ENCODE peak calls at places on chromosomes 6 and 20, in ten cellular contexts. D is ascending aorta, K is kidney, C is fibroblast of lung, U is neural progenitor cell, Y is psoas muscle, F is mucosa of descending colon, I is Peyer's patch, V is cardiac muscle cell, Z is prostate gland. O is an unnamed sample. For H3K36me3, the result is how much of the 10 kb centered on the place peaks cover.

GRCh38 chr6:167091149-167092107 is 31.5 kb upstream of the CCR6 start:
- DNase-seq in D (no peak), K (no peak), C (no peak), U (no peak), Y (no peak), F (no peak), I (peak), V (no peak), Z (no peak), O (no peak)

GRCh38 chr6:121619013-121619412 is 183.6 kb downstream of the GJA1 start:
- DNase-seq in D (no peak), K (no peak), C (no peak), U (peak), Y (no peak), F (no peak), I (no peak), V (no peak), Z (no peak), O (no peak)

GRCh38 chr6:45209762-45210161 is 118.4 kb upstream of the RUNX2 start:
- DNase-seq in D (no peak), K (no peak), C (no peak), U (no peak), Y (no peak), F (no peak), I (no peak), V (no peak), Z (no peak), O (no peak)

GRCh38 chr6:4879724-4880372 is 103.6 kb downstream of the CDYL start:
- DNase-seq in D (no peak), K (no peak), C (no peak), U (no peak), Y (no peak), F (peak), I (no peak), V (no peak), Z (no peak), O (no peak)

GRCh38 chr20:25195962-25196700 is 619 bp downstream of the ENTPD6 start:
- DNase-seq in D (no peak), K (peak), C (peak), U (peak), Y (no peak), F (peak), I (peak), V (no peak), Z (peak), O (peak)

GRCh38 chr6:100518588-100518987 is 53.9 kb upstream of the SIM1 start:
- DNase-seq in D (no peak), K (no peak), C (no peak), U (no peak), Y (no peak), F (no peak), I (no peak), V (no peak), Z (no peak), O (no peak)

GRCh38 chr6:32669240-32669639 is 2.8 kb upstream of the HLA-DQB1 start:
- DNase-seq in D (no peak), K (no peak), C (no peak), U (no peak), Y (no peak), F (no peak), I (no peak), V (no peak), Z (no peak), O (no peak)

GRCh38 chr20:37535443-37536132 is 7.9 kb upstream of the BLCAP start:
- DNase-seq in D (peak), K (no peak), C (no peak), U (no peak), Y (no peak), F (no peak), I (peak), V (no peak), Z (no peak), O (no peak)

GRCh38 chr6:95099410-95099809 is 477.9 kb upstream of the MANEA start:
- DNase-seq in D (no peak), K (no peak), C (peak), U (no peak), Y (no peak), F (no peak), I (no peak), V (no peak), Z (no peak), O (no peak)

GRCh38 chr6:22045261-22045912 is 251.4 kb downstream of the PRL start:
- DNase-seq in D (no peak), K (no peak), C (no peak), U (no peak), Y (no peak), F (no peak), I (no peak), V (no peak), Z (no peak), O (no peak)

GRCh38 chr6:128597004-128597403 is 76.6 kb upstream of the PTPRK start:
- DNase-seq in D (no peak), K (no peak), C (no peak), U (no peak), Y (no peak), F (no peak), I (no peak), V (no peak), Z (no peak), O (no peak)

GRCh38 chr6:33954453-33954852 is 150.7 kb upstream of the MLN start:
- DNase-seq in D (no peak), K (peak), C (no peak), U (no peak), Y (no peak), F (no peak), I (no peak), V (no peak), Z (no peak), O (no peak)

GRCh38 chr6:128882991-128883571 is at the start of gene LAMA2:
- DNase-seq in D (peak), K (peak), C (peak), U (peak), Y (peak), F (peak), I (peak), V (peak), Z (peak), O (peak)

GRCh38 chr6:145963216-145964068 is 716 bp downstream of the SHPRH start:
- DNase-seq in D (peak), K (peak), C (peak), U (peak), Y (no peak), F (peak), I (peak), V (peak), Z (peak), O (peak)

GRCh38 chr20:16922834-16923233 is 174.7 kb downstream of the OTOR start:
- DNase-seq in D (no peak), K (no peak), C (peak), U (no peak), Y (no peak), F (no peak), I (no peak), V (peak), Z (no peak), O (no peak)

GRCh38 chr6:27059621-27060425 is 187.7 kb upstream of the PRSS16 start:
- DNase-seq in D (no peak), K (no peak), C (no peak), U (peak), Y (no peak), F (peak), I (no peak), V (no peak), Z (no peak), O (no peak)

GRCh38 chr6:76814496-76815458 is 648.5 kb downstream of the HTR1B start:
- DNase-seq in D (no peak), K (no peak), C (no peak), U (no peak), Y (no peak), F (no peak), I (no peak), V (peak), Z (no peak), O (no peak)

GRCh38 chr6:73041051-73041450 is 184.2 kb downstream of the KHDC1L start:
- DNase-seq in D (no peak), K (no peak), C (no peak), U (no peak), Y (no peak), F (no peak), I (no peak), V (no peak), Z (no peak), O (no peak)

GRCh38 chr6:19070520-19070919 is 683.4 kb downstream of the RNF144B start:
- DNase-seq in D (no peak), K (no peak), C (no peak), U (no peak), Y (no peak), F (no peak), I (no peak), V (no peak), Z (no peak), O (no peak)

GRCh38 chr6:112156694-112157093 is 69.3 kb downstream of the FAM229B start:
- DNase-seq in D (no peak), K (no peak), C (no peak), U (no peak), Y (no peak), F (no peak), I (no peak), V (no peak), Z (no peak), O (no peak)

GRCh38 chr6:68108243-68108835 is 526.7 kb upstream of the ADGRB3 start:
- DNase-seq in D (no peak), K (no peak), C (peak), U (no peak), Y (no peak), F (no peak), I (no peak), V (peak), Z (no peak), O (no peak)

GRCh38 chr6:107337342-107337741 is 122.0 kb downstream of the PDSS2 start:
- DNase-seq in D (no peak), K (no peak), C (no peak), U (no peak), Y (no peak), F (no peak), I (no peak), V (no peak), Z (no peak), O (no peak)

GRCh38 chr6:165042912-165043311 is 266.5 kb downstream of the C6orf118 start:
- DNase-seq in D (no peak), K (no peak), C (no peak), U (peak), Y (no peak), F (no peak), I (no peak), V (no peak), Z (no peak), O (no peak)

GRCh38 chr6:100376103-100376502 is 88.6 kb downstream of the SIM1 start:
- DNase-seq in D (no peak), K (no peak), C (no peak), U (peak), Y (no peak), F (no peak), I (no peak), V (no peak), Z (no peak), O (no peak)

GRCh38 chr20:33488201-33488600 is 1.7 kb upstream of the CBFA2T2 start:
- DNase-seq in D (peak), K (peak), C (no peak), U (no peak), Y (no peak), F (no peak), I (peak), V (no peak), Z (no peak), O (peak)

GRCh38 chr6:166415833-166416347 is 33.1 kb upstream of the MPC1 start:
- DNase-seq in D (no peak), K (no peak), C (no peak), U (no peak), Y (no peak), F (no peak), I (no peak), V (no peak), Z (no peak), O (no peak)

GRCh38 chr20:44756011-44756688 is 10.5 kb downstream of the KCNK15 start:
- DNase-seq in D (no peak), K (no peak), C (no peak), U (no peak), Y (no peak), F (no peak), I (no peak), V (no peak), Z (no peak), O (no peak)

GRCh38 chr6:138970856-138971425 is 17.1 kb downstream of the REPS1 start:
- DNase-seq in D (peak), K (no peak), C (peak), U (no peak), Y (no peak), F (no peak), I (no peak), V (peak), Z (no peak), O (no peak)

GRCh38 chr6:71419954-71420692 is 131.5 kb downstream of the OGFRL1 start:
- DNase-seq in D (peak), K (peak), C (peak), U (peak), Y (peak), F (peak), I (no peak), V (peak), Z (peak), O (peak)

GRCh38 chr6:53811082-53811481 is 16.3 kb downstream of the LRRC1 start:
- DNase-seq in D (no peak), K (no peak), C (peak), U (no peak), Y (no peak), F (peak), I (peak), V (no peak), Z (peak), O (peak)

GRCh38 chr20:49612127-49612738 is 44.3 kb upstream of the PTGIS start:
- DNase-seq in D (no peak), K (peak), C (no peak), U (no peak), Y (peak), F (peak), I (no peak), V (no peak), Z (no peak), O (peak)

GRCh38 chr20:1242530-1242929 is 16.7 kb downstream of the RAD21L1 start:
- DNase-seq in D (no peak), K (no peak), C (peak), U (no peak), Y (no peak), F (no peak), I (no peak), V (peak), Z (no peak), O (no peak)

DNA sequence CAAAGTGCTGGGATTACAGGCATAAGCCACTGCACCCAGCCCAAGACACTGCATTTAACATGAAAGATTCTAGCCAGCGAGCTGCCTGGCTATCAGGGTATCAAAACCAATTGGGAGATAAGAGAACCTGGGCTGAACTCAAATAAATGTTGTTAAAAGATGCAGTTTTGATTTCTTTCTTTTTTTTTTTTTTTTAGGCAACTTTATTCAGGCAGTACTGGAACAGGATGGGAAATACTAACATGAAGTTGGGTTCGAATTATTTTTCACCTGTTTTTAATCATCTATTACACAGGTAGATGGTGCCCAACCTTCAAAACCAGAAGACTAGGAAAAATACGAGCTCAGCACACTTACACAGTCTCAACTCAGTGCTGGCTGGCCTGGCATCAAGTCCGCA is 63.7 kb downstream of the TRERF1 start:
- DNase-seq in D (no peak), K (no peak), C (no peak), U (no peak), Y (no peak), F (no peak), I (no peak), V (no peak), Z (no peak), O (no peak)
- H3K36me3 ChIP-seq in D (under half), K (under half), C (under half), U (under half), Y (under half), F (under half), I (under half), V (under half), Z (under half), O (under half)

GRCh38 chr20:62142252-62143117 is 709 bp downstream of the PSMA7 start:
- DNase-seq in D (peak), K (no peak), C (no peak), U (peak), Y (peak), F (peak), I (peak), V (no peak), Z (no peak), O (no peak)
- H3K36me3 ChIP-seq in D (under half), K (under half), C (under half), U (under half), Y (under half), F (under half), I (under half), V (under half), Z (under half), O (under half)

GRCh38 chr6:127458190-127458589 is 999 bp downstream of the KIAA0408 start:
- DNase-seq in D (no peak), K (no peak), C (no peak), U (no peak), Y (no peak), F (no peak), I (no peak), V (no peak), Z (no peak), O (no peak)
- H3K36me3 ChIP-seq in D (under half), K (under half), C (under half), U (under half), Y (under half), F (under half), I (under half), V (under half), Z (under half), O (under half)

DNA sequence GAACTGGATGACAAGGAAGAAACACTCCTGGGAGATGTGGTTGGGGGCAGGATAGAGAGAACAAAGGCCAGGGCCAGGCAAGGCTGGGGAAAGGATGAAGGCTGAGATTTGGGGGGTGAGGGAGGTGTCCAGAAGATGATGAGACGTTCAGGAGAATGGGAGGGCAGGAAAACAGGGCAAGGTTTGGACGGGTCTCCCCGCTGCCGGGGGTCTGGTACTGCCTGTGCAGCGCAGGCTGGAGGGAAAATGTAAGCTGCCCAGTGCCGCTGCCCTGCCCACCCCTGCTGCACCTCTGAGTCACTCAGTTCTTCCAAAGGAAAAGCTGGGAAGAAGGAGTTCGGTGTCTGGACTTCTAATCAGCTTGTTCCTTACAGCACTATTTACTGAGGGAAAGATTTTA is 130.9 kb downstream of the DTNBP1 start:
- DNase-seq in D (no peak), K (no peak), C (no peak), U (no peak), Y (no peak), F (no peak), I (no peak), V (no peak), Z (no peak), O (no peak)
- H3K36me3 ChIP-seq in D (under half), K (under half), C (under half), U (under half), Y (under half), F (under half), I (under half), V (under half), Z (under half), O (under half)

GRCh38 chr6:43785220-43785752 is 15.3 kb downstream of the VEGFA start:
- DNase-seq in D (no peak), K (no peak), C (no peak), U (no peak), Y (no peak), F (no peak), I (no peak), V (no peak), Z (no peak), O (peak)
- H3K36me3 ChIP-seq in D (under half), K (under half), C (under half), U (under half), Y (half or more), F (under half), I (under half), V (half or more), Z (under half), O (half or more)

GRCh38 chr20:64029293-64030117 is 6.5 kb upstream of the C20orf204 start:
- DNase-seq in D (no peak), K (no peak), C (no peak), U (no peak), Y (no peak), F (no peak), I (no peak), V (no peak), Z (no peak), O (no peak)
- H3K36me3 ChIP-seq in D (half or more), K (half or more), C (under half), U (under half), Y (half or more), F (under half), I (under half), V (half or more), Z (under half), O (half or more)

GRCh38 chr6:7414811-7415210 is 25.2 kb downstream of the RIOK1 start:
- DNase-seq in D (no peak), K (no peak), C (peak), U (no peak), Y (no peak), F (no peak), I (no peak), V (peak), Z (no peak), O (no peak)
- H3K36me3 ChIP-seq in D (half or more), K (under half), C (under half), U (under half), Y (half or more), F (under half), I (under half), V (under half), Z (under half), O (half or more)

GRCh38 chr6:6591778-6592388 is 3.4 kb downstream of the LY86 start:
- DNase-seq in D (peak), K (no peak), C (no peak), U (no peak), Y (no peak), F (peak), I (peak), V (no peak), Z (no peak), O (no peak)
- H3K36me3 ChIP-seq in D (under half), K (under half), C (under half), U (under half), Y (under half), F (under half), I (under half), V (under half), Z (under half), O (under half)

O was measured in lower lobe of right lung.